ENCODE peak calls at places on chromosomes 16 and 17, in five cellular contexts. T, D, H, J and V are unnamed samples.

GRCh38 chr17:67221062-67221998 is 23.7 kb downstream of the HELZ start:
- DNase-seq in T (no peak), D (peak; percentile 56), H (peak; percentile 30), J (no peak), V (peak; percentile 54)

GRCh38 chr17:80035937-80036714 is at the start of gene CCDC40:
- DNase-seq in T (peak; percentile 87), D (peak; percentile 85), H (peak; percentile 88), J (peak; percentile 84), V (peak; percentile 70)

GRCh38 chr17:14784997-14785696 is 480.0 kb downstream of the PMP22 start:
- DNase-seq in T (no peak), D (peak; percentile 58), H (no peak), J (no peak), V (no peak)

GRCh38 chr17:79213305-79213704 is 138.7 kb downstream of the ENGASE start:
- DNase-seq in T (no peak), D (no peak), H (no peak), J (no peak), V (no peak)

GRCh38 chr16:87881327-87882200 is 12.3 kb upstream of the SLC7A5 start:
- DNase-seq in T (no peak), D (no peak), H (no peak), J (no peak), V (no peak)

GRCh38 chr17:13462161-13462560 is 139.6 kb downstream of the HS3ST3A1 start:
- DNase-seq in T (no peak), D (no peak), H (no peak), J (no peak), V (peak; percentile 92)

GRCh38 chr16:55073830-55074229 is 143.2 kb downstream of the IRX5 start:
- DNase-seq in T (no peak), D (no peak), H (no peak), J (no peak), V (no peak)

GRCh38 chr16:20383106-20384029 is 21.2 kb downstream of the PDILT start:
- DNase-seq in T (peak; percentile 55), D (peak; percentile 50), H (peak; percentile 48), J (peak; percentile 86), V (peak; percentile 46)

GRCh38 chr17:61440697-61441096 is 11.5 kb upstream of the TBX4 start:
- DNase-seq in T (no peak), D (no peak), H (no peak), J (no peak), V (no peak)

GRCh38 chr17:35254107-35254802 is 11.4 kb downstream of the SLFN5 start:
- DNase-seq in T (peak; percentile 54), D (no peak), H (peak; percentile 64), J (peak; percentile 73), V (peak; percentile 99)

GRCh38 chr17:7803981-7804380 is 30.0 kb upstream of the KDM6B start:
- DNase-seq in T (peak; percentile 38), D (no peak), H (no peak), J (peak; percentile 33), V (no peak)

GRCh38 chr17:49210158-49211029 is at the start of the genes ABI3 and GNGT2:
- DNase-seq in T (peak; percentile 37), D (peak; percentile 66), H (peak; percentile 75), J (no peak), V (peak; percentile 57)

GRCh38 chr16:75710344-75710743 is 9.1 kb upstream of the DUXB start:
- DNase-seq in T (no peak), D (no peak), H (no peak), J (no peak), V (no peak)

GRCh38 chr16:31568577-31569359 is 41.1 kb downstream of the AHSP start:
- DNase-seq in T (peak; percentile 65), D (no peak), H (no peak), J (peak; percentile 10), V (peak; percentile 1)

GRCh38 chr17:5714993-5715392 is 130.7 kb upstream of the NLRP1 start:
- DNase-seq in T (no peak), D (no peak), H (no peak), J (no peak), V (no peak)

DNA sequence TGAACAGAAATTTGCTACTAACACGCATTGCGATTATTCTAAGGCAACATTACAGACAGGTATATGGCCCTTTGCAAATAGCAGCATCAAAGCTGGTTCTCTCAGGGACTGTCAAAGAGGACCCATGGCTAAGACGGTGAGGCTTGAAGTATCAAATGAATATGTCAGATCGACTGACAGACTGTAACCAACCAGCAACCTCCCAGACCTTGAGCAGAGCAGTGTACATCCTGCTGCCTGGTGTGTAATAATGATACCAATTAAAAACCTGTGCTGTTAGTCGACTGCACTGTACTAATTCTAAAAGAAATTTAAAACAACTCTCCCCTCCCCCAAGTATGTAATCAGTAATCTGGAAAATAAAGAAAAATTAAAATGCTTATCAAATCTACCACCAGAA is 35.9 kb upstream of the GHDC start:
- DNase-seq in T (no peak), D (no peak), H (no peak), J (no peak), V (no peak)
- H3K27ac ChIP-seq in T (no peak overlapping the region), D (peak overlapping the region; percentile 34), H (no peak overlapping the region), J (no peak overlapping the region), V (no peak overlapping the region)

DNA sequence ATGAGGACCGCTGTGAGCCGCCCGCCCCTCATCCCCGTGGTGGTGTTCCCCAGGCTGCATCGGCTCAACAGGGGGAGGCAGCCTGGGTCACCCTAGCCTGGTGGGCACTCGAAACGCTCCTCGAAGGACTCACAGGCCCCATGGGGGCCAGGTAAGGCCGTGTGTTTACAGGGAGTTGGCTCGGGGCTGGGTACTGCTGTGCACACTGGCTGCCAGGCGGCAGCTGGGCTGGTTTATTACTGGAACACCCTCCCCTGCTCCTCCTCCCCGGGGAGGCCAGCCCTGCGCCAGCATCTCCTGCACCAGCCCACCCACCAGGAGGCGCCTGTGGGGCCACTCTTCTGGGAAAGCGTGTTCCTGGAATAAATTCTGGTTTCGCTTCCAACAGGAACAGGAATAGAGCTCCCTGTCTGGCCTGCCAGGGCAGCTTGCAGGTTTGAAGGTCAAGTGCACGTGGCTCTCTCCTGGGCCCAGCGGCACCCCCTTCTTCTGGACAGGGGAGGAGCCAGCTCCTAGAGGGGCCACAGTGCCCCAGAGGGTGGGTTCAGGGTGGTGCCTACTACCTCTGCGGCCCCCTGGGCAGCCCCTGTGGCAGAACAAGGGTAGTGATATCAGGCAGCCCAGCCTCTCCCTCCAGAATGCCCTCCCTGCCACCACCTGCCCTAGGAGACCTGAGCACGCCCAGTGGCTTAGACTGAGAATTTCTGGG is 11.3 kb downstream of the MCRIP1 start:
- DNase-seq in T (peak; percentile 96), D (no peak), H (peak; percentile 85), J (peak; percentile 98), V (peak; percentile 65)
- H3K27ac ChIP-seq in T (peak overlapping the region; percentile 79), D (no peak overlapping the region), H (peak overlapping the region; percentile 82), J (peak overlapping the region; percentile 92), V (no peak overlapping the region)

GRCh38 chr16:4347765-4348509 is 3.2 kb downstream of the PAM16 start:
- DNase-seq in T (peak; percentile 51), D (no peak), H (no peak), J (no peak), V (no peak)
- H3K27ac ChIP-seq in T (peak overlapping the region; percentile 29), D (no peak overlapping the region), H (no peak overlapping the region), J (no peak overlapping the region), V (no peak overlapping the region)

GRCh38 chr16:49484936-49485335 is 111.3 kb downstream of the C16orf78 start:
- DNase-seq in T (no peak), D (no peak), H (no peak), J (no peak), V (no peak)
- H3K27ac ChIP-seq in T (peak overlapping the region; percentile 76), D (no peak overlapping the region), H (no peak overlapping the region), J (no peak overlapping the region), V (no peak overlapping the region)

GRCh38 chr16:68286153-68287074 is 22.1 kb downstream of the SLC7A6 start:
- DNase-seq in T (no peak), D (peak; percentile 75), H (no peak), J (no peak), V (no peak)

GRCh38 chr16:68287276-68288251 is 23.2 kb downstream of the SLC7A6OS start:
- DNase-seq in T (no peak), D (peak; percentile 66), H (peak; percentile 70), J (peak; percentile 27), V (peak; percentile 83)

GRCh38 chr16:68284847-68285246 is 20.5 kb downstream of the SLC7A6 start:
- DNase-seq in T (no peak), D (no peak), H (no peak), J (no peak), V (no peak)

GRCh38 chr16:68283840-68284595 is 19.7 kb downstream of the SLC7A6 start:
- DNase-seq in T (no peak), D (no peak), H (no peak), J (no peak), V (peak; percentile 18)

GRCh38 chr16:68285683-68286082 is 21.4 kb downstream of the SLC7A6 start:
- DNase-seq in T (no peak), D (no peak), H (no peak), J (no peak), V (no peak)
- H3K27ac ChIP-seq in T (peak overlapping the region; percentile 24), D (peak overlapping the region; percentile 68), H (peak overlapping the region; percentile 91), J (no peak overlapping the region), V (no peak overlapping the region)

GRCh38 chr16:11676799-11677198 is 8.5 kb downstream of the SNN start:
- DNase-seq in T (no peak), D (no peak), H (no peak), J (no peak), V (no peak)

GRCh38 chr16:11677451-11677951 is 9.2 kb downstream of the SNN start:
- DNase-seq in T (no peak), D (no peak), H (no peak), J (no peak), V (peak; percentile 19)

GRCh38 chr16:11679941-11680911 is 12.0 kb downstream of the SNN start:
- DNase-seq in T (no peak), D (no peak), H (no peak), J (no peak), V (no peak)

GRCh38 chr16:11679250-11679649 is 11.0 kb downstream of the SNN start:
- DNase-seq in T (no peak), D (no peak), H (no peak), J (no peak), V (no peak)

GRCh38 chr16:11677959-11678881 is 10.0 kb downstream of the SNN start:
- DNase-seq in T (no peak), D (no peak), H (no peak), J (no peak), V (no peak)
- H3K27ac ChIP-seq in T (peak overlapping the region; percentile 72), D (no peak overlapping the region), H (peak overlapping the region; percentile 32), J (no peak overlapping the region), V (peak overlapping the region; percentile 11)

GRCh38 chr16:66168777-66169176 is 197.7 kb upstream of the CDH5 start:
- DNase-seq in T (no peak), D (no peak), H (no peak), J (no peak), V (no peak)
- H3K27ac ChIP-seq in T (no peak overlapping the region), D (no peak overlapping the region), H (no peak overlapping the region), J (no peak overlapping the region), V (no peak overlapping the region)

GRCh38 chr16:85566502-85567100 is 46.5 kb upstream of the GSE1 start:
- DNase-seq in T (no peak), D (no peak), H (no peak), J (no peak), V (no peak)

GRCh38 chr16:85565796-85566501 is 47.2 kb upstream of the GSE1 start:
- DNase-seq in T (no peak), D (no peak), H (no peak), J (no peak), V (no peak)

GRCh38 chr16:85569039-85569614 is 44.0 kb upstream of the GSE1 start:
- DNase-seq in T (peak; percentile 41), D (no peak), H (no peak), J (no peak), V (no peak)

GRCh38 chr16:85568519-85568918 is 44.6 kb upstream of the GSE1 start:
- DNase-seq in T (peak; percentile 73), D (no peak), H (no peak), J (no peak), V (no peak)

GRCh38 chr16:85567101-85567866 is 45.8 kb upstream of the GSE1 start:
- DNase-seq in T (no peak), D (no peak), H (no peak), J (no peak), V (no peak)
- H3K27ac ChIP-seq in T (peak overlapping the region; percentile 71), D (peak overlapping the region; percentile 6), H (no peak overlapping the region), J (no peak overlapping the region), V (no peak overlapping the region)